ENCODE peak calls at places on chromosome 16, in eight cellular contexts. Y, H, E, W, Q, J, U and F are unnamed samples.

GRCh38 chr16:83458612-83459011 is 349.2 kb upstream of the HSBP1 start:
- DNase-seq in Y (no peak), H (no peak), E (no peak), W (no peak), Q (peak), J (peak), U (no peak), F (no peak)

GRCh38 chr16:17364319-17365210 is 106.2 kb downstream of the XYLT1 start:
- DNase-seq in Y (no peak), H (no peak), E (peak), W (peak), Q (peak), J (peak), U (no peak), F (peak)

GRCh38 chr16:8572919-8573724 is 17.2 kb downstream of the TMEM114 start:
- DNase-seq in Y (no peak), H (no peak), E (no peak), W (no peak), Q (peak), J (peak), U (no peak), F (peak)

GRCh38 chr16:85583491-85584181 is 29.5 kb upstream of the GSE1 start:
- DNase-seq in Y (no peak), H (no peak), E (no peak), W (no peak), Q (peak), J (peak), U (no peak), F (peak)

GRCh38 chr16:75376475-75376907 is 56.8 kb downstream of the CFDP1 start:
- DNase-seq in Y (no peak), H (no peak), E (no peak), W (no peak), Q (no peak), J (no peak), U (no peak), F (no peak)

GRCh38 chr16:9016824-9017223 is 53.1 kb upstream of the USP7 start:
- DNase-seq in Y (no peak), H (no peak), E (no peak), W (no peak), Q (peak), J (no peak), U (peak), F (no peak)

GRCh38 chr16:85459529-85460251 is 153.4 kb upstream of the GSE1 start:
- DNase-seq in Y (no peak), H (peak), E (no peak), W (no peak), Q (no peak), J (peak), U (no peak), F (no peak)

GRCh38 chr16:76386784-76387183 is 109.6 kb downstream of the CNTNAP4 start:
- DNase-seq in Y (no peak), H (no peak), E (no peak), W (no peak), Q (peak), J (peak), U (no peak), F (no peak)

DNA sequence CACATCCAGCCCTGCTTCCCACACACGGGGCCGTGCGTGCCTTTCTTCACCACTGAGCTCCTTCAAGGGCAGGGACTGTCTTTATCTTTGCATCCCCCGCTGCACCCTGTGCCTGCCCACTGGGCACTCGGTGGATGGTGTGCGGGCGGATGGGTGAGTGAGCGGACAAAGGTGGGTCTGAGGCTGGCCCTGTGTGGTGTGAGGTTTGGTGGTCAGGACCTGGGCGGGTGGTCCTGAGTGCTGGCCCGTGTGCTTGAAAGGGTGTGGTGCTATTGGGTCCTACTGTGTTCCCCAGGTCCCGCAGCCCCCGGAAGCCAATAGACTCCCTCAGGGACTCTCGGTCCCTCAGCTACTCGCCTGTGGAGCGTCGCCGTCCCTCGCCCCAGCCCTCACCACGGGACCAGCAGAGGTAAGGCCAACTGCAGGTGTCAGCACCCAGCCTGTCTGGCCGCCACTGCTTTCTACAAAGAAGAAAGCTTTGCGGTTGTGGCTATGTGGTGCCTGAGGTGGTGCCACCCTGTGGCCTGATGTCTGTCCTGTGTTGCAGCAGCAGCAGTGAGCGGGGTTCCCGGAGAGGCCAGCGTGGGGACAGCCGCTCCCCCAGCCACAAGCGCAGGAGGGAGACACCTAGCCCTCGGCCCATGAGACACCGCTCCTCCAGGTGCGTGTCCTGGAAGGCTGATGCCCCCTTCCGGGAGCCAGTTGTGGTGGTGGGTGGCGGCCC is 6.9 kb downstream of the ELOB start:
- DNase-seq in Y (no peak), H (no peak), E (no peak), W (no peak), Q (no peak), J (no peak), U (no peak), F (no peak)
- TF ChIP-seq CTCF in Y (no peak), H (no peak), E (no peak), W (no peak), Q (no peak), J (no peak), U (no peak), F (peak)

GRCh38 chr16:68380348-68380670 is 68.0 kb downstream of the SMPD3 start:
- DNase-seq in Y (no peak), H (no peak), E (no peak), W (no peak), Q (no peak), J (no peak), U (no peak), F (no peak)
- TF ChIP-seq CTCF in Y (no peak), H (no peak), E (no peak), W (no peak), Q (no peak), J (no peak), U (no peak), F (no peak)

GRCh38 chr16:63655846-63656245 is 1466.0 kb downstream of the CDH11 start:
- DNase-seq in Y (no peak), H (no peak), E (no peak), W (no peak), Q (no peak), J (no peak), U (no peak), F (no peak)

GRCh38 chr16:63650550-63650949 is 1471.3 kb downstream of the CDH11 start:
- DNase-seq in Y (no peak), H (no peak), E (no peak), W (no peak), Q (no peak), J (no peak), U (no peak), F (no peak)

DNA sequence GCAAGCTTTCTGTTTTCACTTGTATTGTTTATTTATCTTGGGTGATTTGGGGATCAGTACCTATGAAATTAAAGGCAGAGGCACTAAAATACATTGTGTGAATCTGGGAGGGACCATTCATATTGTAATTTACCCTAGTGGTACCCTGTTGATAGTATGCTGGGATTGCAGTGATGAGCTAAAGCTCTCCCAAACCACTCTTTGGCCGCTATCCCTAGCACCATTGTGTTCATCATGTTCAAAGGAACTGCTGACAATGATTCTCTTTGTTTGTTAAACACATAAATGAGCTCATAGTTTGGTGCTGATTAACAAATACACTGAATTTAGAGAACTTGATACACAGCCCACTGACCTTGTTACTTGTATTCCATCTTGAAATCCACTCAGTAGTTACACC is 1469.8 kb downstream of the CDH11 start:
- DNase-seq in Y (no peak), H (no peak), E (no peak), W (no peak), Q (no peak), J (no peak), U (no peak), F (no peak)
- TF ChIP-seq CTCF in Y (no peak), H (no peak), E (no peak), W (no peak), Q (no peak), J (no peak), U (no peak), F (no peak)

GRCh38 chr16:79007614-79008013 is 592.9 kb downstream of the MAF start:
- DNase-seq in Y (no peak), H (no peak), E (no peak), W (no peak), Q (no peak), J (no peak), U (no peak), F (no peak)

GRCh38 chr16:79011282-79011681 is 589.3 kb downstream of the MAF start:
- DNase-seq in Y (no peak), H (no peak), E (no peak), W (no peak), Q (no peak), J (no peak), U (no peak), F (no peak)

GRCh38 chr16:79008869-79009179 is 591.7 kb downstream of the MAF start:
- DNase-seq in Y (no peak), H (no peak), E (no peak), W (no peak), Q (no peak), J (no peak), U (no peak), F (no peak)

GRCh38 chr16:79008036-79008868 is 592.3 kb downstream of the MAF start:
- DNase-seq in Y (no peak), H (no peak), E (no peak), W (no peak), Q (no peak), J (no peak), U (no peak), F (no peak)

DNA sequence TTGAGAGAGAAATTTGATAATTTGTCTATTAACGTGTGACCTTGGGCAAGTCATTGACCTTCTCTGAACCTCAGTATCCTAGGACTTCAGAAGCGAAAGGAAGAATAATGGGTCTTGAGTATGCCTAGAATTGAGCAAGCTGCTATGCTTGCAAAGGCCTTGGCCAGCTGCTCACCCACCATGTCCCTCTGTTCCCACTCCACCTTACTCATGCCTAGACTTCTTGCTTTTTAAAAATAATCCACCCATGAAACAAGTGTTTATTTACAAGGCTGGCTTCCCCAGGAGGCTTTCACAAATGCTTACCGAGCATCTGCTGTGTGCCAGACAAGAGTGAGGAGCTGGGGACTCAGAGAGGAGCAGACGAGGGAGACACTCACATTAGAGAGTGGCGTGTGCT is 590.6 kb downstream of the MAF start:
- DNase-seq in Y (no peak), H (no peak), E (no peak), W (no peak), Q (no peak), J (no peak), U (no peak), F (no peak)
- TF ChIP-seq CTCF in Y (no peak), H (no peak), E (no peak), W (no peak), Q (no peak), J (no peak), U (no peak), F (no peak)

GRCh38 chr16:66084306-66084705 is 282.2 kb upstream of the CDH5 start:
- DNase-seq in Y (no peak), H (no peak), E (no peak), W (no peak), Q (no peak), J (peak), U (no peak), F (peak)
- TF ChIP-seq CTCF in Y (no peak), H (no peak), E (no peak), W (no peak), Q (no peak), J (no peak), U (no peak), F (no peak)

DNA sequence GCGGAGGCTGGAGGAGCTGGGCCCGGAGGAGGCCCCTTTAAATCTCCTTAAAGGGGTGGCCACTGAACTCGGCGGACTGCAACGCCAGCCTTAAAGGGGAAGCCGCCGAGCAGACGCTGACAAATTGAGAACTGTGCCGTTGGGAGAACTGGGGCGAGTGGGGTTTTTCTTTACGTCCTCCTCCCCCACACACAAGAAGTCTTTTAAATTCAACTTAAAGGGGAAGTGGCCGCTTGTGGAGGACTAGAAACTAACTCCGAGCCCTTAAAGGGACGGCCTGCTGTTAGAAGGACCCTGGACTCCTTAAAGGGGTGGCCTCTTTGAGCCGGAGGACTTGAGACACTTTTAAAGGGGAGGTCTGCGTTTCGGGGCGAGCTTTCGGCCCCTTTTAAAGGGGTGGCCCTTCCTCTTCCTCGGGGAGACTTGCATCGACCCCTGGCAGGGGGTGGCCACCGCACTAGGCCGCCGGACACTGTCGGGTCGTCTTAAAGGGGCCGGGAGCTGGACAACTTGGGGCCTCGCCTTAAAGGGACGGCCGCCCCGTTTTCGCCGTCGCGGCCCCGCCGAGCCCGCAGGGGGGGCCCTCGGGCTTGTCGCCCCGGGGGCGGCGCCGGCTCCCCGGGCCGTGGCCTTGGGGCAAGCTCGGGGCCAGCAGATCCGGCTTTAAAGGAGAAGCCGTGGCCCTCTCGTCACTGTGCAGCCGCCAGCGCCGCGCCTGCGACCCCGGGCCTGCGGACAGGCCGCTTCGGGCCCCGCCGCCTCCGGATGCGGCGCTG is 688 bp downstream of the FBRS start:
- DNase-seq in Y (peak), H (peak), E (peak), W (peak), Q (peak), J (peak), U (no peak), F (peak)
- TF ChIP-seq CTCF in Y (no peak), H (peak), E (no peak), W (no peak), Q (no peak), J (no peak), U (peak), F (peak)

GRCh38 chr16:26457896-26458295 is 608.8 kb upstream of the C16orf82 start:
- DNase-seq in Y (no peak), H (no peak), E (no peak), W (no peak), Q (no peak), J (no peak), U (no peak), F (no peak)
- TF ChIP-seq CTCF in Y (no peak), H (no peak), E (no peak), W (no peak), Q (no peak), J (no peak), U (no peak), F (no peak)

GRCh38 chr16:71724320-71724751 is at the start of gene PHLPP2:
- DNase-seq in Y (no peak), H (no peak), E (no peak), W (no peak), Q (no peak), J (peak), U (no peak), F (no peak)

GRCh38 chr16:71721066-71721740 is 3.3 kb downstream of the PHLPP2 start:
- DNase-seq in Y (no peak), H (no peak), E (no peak), W (no peak), Q (no peak), J (no peak), U (no peak), F (no peak)

GRCh38 chr16:71726491-71727319 is 2.2 kb upstream of the PHLPP2 start:
- DNase-seq in Y (no peak), H (no peak), E (no peak), W (no peak), Q (no peak), J (no peak), U (no peak), F (no peak)

GRCh38 chr16:71723537-71724319 is 773 bp downstream of the PHLPP2 start:
- DNase-seq in Y (peak), H (peak), E (peak), W (peak), Q (peak), J (peak), U (peak), F (peak)

GRCh38 chr16:71722801-71723536 is 1.5 kb downstream of the PHLPP2 start:
- DNase-seq in Y (peak), H (peak), E (peak), W (peak), Q (peak), J (peak), U (peak), F (peak)
- TF ChIP-seq CTCF in Y (no peak), H (no peak), E (no peak), W (no peak), Q (no peak), J (no peak), U (no peak), F (no peak)

GRCh38 chr16:14015948-14016347 is 55.2 kb upstream of the MRTFB start:
- DNase-seq in Y (no peak), H (peak), E (no peak), W (no peak), Q (peak), J (peak), U (peak), F (peak)
- TF ChIP-seq CTCF in Y (no peak), H (no peak), E (no peak), W (no peak), Q (no peak), J (peak), U (no peak), F (peak)